ENCODE peak calls at places on chromosomes 7 and 10, in ten cellular contexts. Y, R, B, U, E, M, X, J, D and G are unnamed samples.
A peak's percentile ranks its signal among the peaks of the same experiment; 100 is the strongest.

GRCh38 chr10:130453036-130453720 is 317.0 kb downstream of the GLRX3 start:
- DNase-seq in M (no peak), U (no peak), B (no peak), D (no peak), X (no peak), E (no peak), R (no peak), Y (no peak), J (no peak), G (no peak)

GRCh38 chr10:95790982-95791381 is 35.0 kb downstream of the ENTPD1 start:
- DNase-seq in U (no peak), J (no peak), Y (no peak), M (no peak), E (no peak), X (no peak), B (no peak), R (no peak), D (no peak), G (no peak)

GRCh38 chr7:28181921-28182517 is 1.4 kb upstream of the JAZF1 start:
- DNase-seq in X (no peak), Y (no peak), R (no peak), J (no peak), E (no peak), B (no peak), U (no peak), M (no peak), D (no peak), G (no peak)

GRCh38 chr10:101829561-101830315 is 11.5 kb upstream of the OGA start:
- DNase-seq in D (peak; percentile 84), Y (no peak), B (peak; percentile 92), X (no peak), M (no peak), J (no peak), R (no peak), E (no peak), U (no peak), G (peak; percentile 77)

GRCh38 chr10:101716891-101717659 is 22.1 kb upstream of the FBXW4 start:
- DNase-seq in E (no peak), U (no peak), J (peak; percentile 8), M (no peak), R (no peak), B (no peak), Y (no peak), X (no peak), D (no peak), G (no peak)

GRCh38 chr7:132475669-132476116 is 100.6 kb downstream of the PLXNA4 start:
- DNase-seq in J (no peak), Y (no peak), X (no peak), R (no peak), D (peak; percentile 39), M (no peak), U (no peak), E (no peak), B (peak; percentile 52), G (no peak)

GRCh38 chr7:16688249-16688648 is 42.3 kb downstream of the BZW2 start:
- DNase-seq in D (no peak), X (peak; percentile 33), U (no peak), J (peak; percentile 39), M (no peak), R (no peak), B (no peak), E (no peak), Y (no peak), G (no peak)

GRCh38 chr10:77219046-77219445 is 418.6 kb downstream of the KCNMA1 start:
- DNase-seq in Y (no peak), X (no peak), R (no peak), B (no peak), E (no peak), U (no peak), M (no peak), J (no peak), D (no peak), G (no peak)

GRCh38 chr10:131641231-131641630 is 259.6 kb upstream of the PPP2R2D start:
- DNase-seq in X (no peak), B (no peak), R (no peak), J (no peak), E (no peak), M (no peak), D (no peak), Y (no peak), U (no peak), G (no peak)

GRCh38 chr7:910931-911431 is 34.6 kb downstream of the GET4 start:
- DNase-seq in D (no peak), J (no peak), X (no peak), M (no peak), U (no peak), B (no peak), Y (no peak), E (no peak), R (no peak), G (no peak)
- TF ChIP-seq CTCF in D (no peak), J (no peak), X (no peak), M (no peak), U (no peak), B (no peak), Y (no peak), E (no peak), R (no peak), G (no peak)

GRCh38 chr7:148747274-148747673 is 48.6 kb downstream of the CUL1 start:
- DNase-seq in E (no peak), D (peak; percentile 24), M (no peak), J (peak; percentile 19), U (no peak), B (peak; percentile 63), X (no peak), R (no peak), Y (no peak), G (no peak)
- TF ChIP-seq CTCF in E (no peak), D (no peak), M (no peak), J (no peak), U (no peak), B (peak; percentile 41), X (no peak), R (no peak), Y (no peak), G (no peak)

DNA sequence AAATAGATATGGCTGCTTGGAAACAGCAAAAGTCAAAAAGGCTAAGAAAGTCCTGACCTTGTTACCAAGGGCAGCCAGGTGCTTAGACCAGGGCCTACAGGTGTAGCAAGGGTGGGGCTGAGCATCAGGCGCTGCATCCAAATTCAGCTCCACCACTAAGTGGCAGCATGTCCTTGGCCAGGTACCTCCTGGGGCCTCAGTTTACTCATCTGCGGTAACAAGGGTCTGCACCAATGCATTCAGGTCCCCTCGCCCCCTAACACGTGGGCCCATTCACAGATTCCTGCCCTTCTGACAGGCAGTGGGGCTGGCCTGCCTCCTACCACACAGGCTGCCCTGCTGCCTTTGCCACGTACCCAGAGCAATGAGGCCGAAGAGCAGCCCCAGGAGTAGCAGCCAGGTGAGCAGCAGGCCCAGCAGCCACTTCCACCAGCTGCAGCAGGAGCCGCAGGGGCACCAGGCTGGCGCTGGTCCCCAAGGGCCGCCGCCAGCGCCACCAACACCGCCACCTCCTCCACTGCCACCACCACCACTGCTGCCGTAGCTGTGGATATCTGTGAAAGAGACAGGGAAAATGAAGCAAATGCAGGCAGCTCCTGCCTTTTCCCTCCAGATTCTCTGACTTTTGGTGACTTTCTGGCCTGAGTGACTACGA is 28.9 kb downstream of the COL17A1 start:
- DNase-seq in R (no peak), D (no peak), Y (no peak), X (no peak), J (no peak), M (no peak), E (no peak), U (no peak), B (no peak), G (no peak)
- TF ChIP-seq CTCF in R (no peak), D (no peak), Y (no peak), X (no peak), J (no peak), M (no peak), E (no peak), U (no peak), B (no peak), G (no peak)

GRCh38 chr7:87933953-87934698 is at the start of gene ADAM22:
- DNase-seq in X (peak; percentile 71), J (peak; percentile 61), U (peak; percentile 83), E (peak; percentile 10), B (peak; percentile 95), Y (peak; percentile 39), R (peak; percentile 32), D (peak; percentile 96), M (peak; percentile 24), G (peak; percentile 87)
- TF ChIP-seq CTCF in X (no peak), J (no peak), U (no peak), E (no peak), B (peak; percentile 19), Y (no peak), R (no peak), D (no peak), M (no peak), G (no peak)

GRCh38 chr10:113053881-113054280 is 103.8 kb downstream of the TCF7L2 start:
- DNase-seq in M (no peak), U (no peak), D (no peak), Y (no peak), E (no peak), B (peak; percentile 75), R (no peak), J (peak; percentile 64), X (peak; percentile 74), G (no peak)

GRCh38 chr10:113051456-113051855 is 101.4 kb downstream of the TCF7L2 start:
- DNase-seq in M (no peak), D (no peak), E (no peak), R (no peak), J (no peak), U (no peak), Y (no peak), X (no peak), B (no peak), G (no peak)

GRCh38 chr10:113049881-113050280 is 99.8 kb downstream of the TCF7L2 start:
- DNase-seq in E (no peak), R (no peak), D (no peak), U (no peak), M (no peak), Y (no peak), B (peak; percentile 68), J (no peak), X (no peak), G (no peak)

GRCh38 chr10:113053091-113053490 is 103.0 kb downstream of the TCF7L2 start:
- DNase-seq in D (no peak), U (no peak), M (no peak), R (no peak), E (no peak), B (no peak), X (no peak), Y (no peak), J (no peak), G (no peak)

GRCh38 chr10:113052076-113052830 is 102.2 kb downstream of the TCF7L2 start:
- DNase-seq in X (no peak), M (no peak), D (no peak), R (no peak), Y (no peak), U (no peak), B (no peak), J (no peak), E (no peak), G (no peak)
- TF ChIP-seq CTCF in X (peak; percentile 30), M (peak; percentile 9), D (peak; percentile 29), R (no peak), Y (peak; percentile 38), U (no peak), B (peak; percentile 46), J (no peak), E (peak; percentile 16), G (no peak)